ENCODE peak calls at places on chromosomes 12 and 14, in ten cellular contexts. B is C1 segment of cervical spinal cord, D is SK-N-SH, T is Right ventricle myocardium inferior, C is T-helper 17 cell, V is MCF 10A, A is EH, Z is endothelial cell, I is lower lobe of right lung, U is A549. W is an unnamed sample.

GRCh38 chr12:97306121-97306520 is 156.5 kb upstream of the RMST start:
- DNase-seq in V (no peak), Z (peak), D (no peak), T (no peak), U (no peak), A (no peak), I (no peak), C (no peak), B (no peak), W (no peak)

GRCh38 chr12:105474672-105475071 is 144.2 kb downstream of the C12orf75 start:
- DNase-seq in U (no peak), V (peak), Z (no peak), D (no peak), T (no peak), A (peak), B (no peak), C (no peak), I (no peak), W (peak)

GRCh38 chr12:132243596-132244289 is 85.6 kb downstream of the GALNT9 start:
- DNase-seq in A (no peak), C (no peak), Z (no peak), D (no peak), B (no peak), U (no peak), V (no peak), I (peak), T (peak), W (no peak)

GRCh38 chr12:124754949-124755800 is 108.5 kb downstream of the SCARB1 start:
- DNase-seq in T (peak), V (peak), B (peak), U (no peak), C (no peak), D (peak), I (peak), Z (no peak), A (peak), W (peak)

GRCh38 chr14:54617467-54617866 is 50.5 kb downstream of the SAMD4A start:
- DNase-seq in A (peak), Z (no peak), U (no peak), C (no peak), D (no peak), B (no peak), I (no peak), V (peak), T (no peak), W (no peak)

GRCh38 chr14:66624319-66624937 is 116.5 kb downstream of the GPHN start:
- DNase-seq in A (peak), V (peak), B (peak), T (no peak), Z (peak), C (no peak), U (peak), I (no peak), D (peak), W (peak)

GRCh38 chr12:3078086-3078820 is 1.1 kb downstream of the TSPAN9 start:
- DNase-seq in I (no peak), Z (no peak), C (no peak), T (no peak), A (no peak), V (peak), B (no peak), D (no peak), U (peak), W (no peak)

GRCh38 chr12:65427646-65428045 is 149.2 kb downstream of the MSRB3 start:
- DNase-seq in D (no peak), B (no peak), I (no peak), V (no peak), T (no peak), A (no peak), Z (no peak), U (no peak), C (no peak), W (no peak)

GRCh38 chr12:67916266-67916970 is 72.8 kb upstream of the IFNG-AS1 start:
- DNase-seq in I (no peak), B (no peak), V (no peak), A (peak), T (no peak), U (no peak), C (no peak), Z (no peak), D (no peak), W (no peak)

GRCh38 chr14:22420598-22421186 is 168.3 kb downstream of the DAD1 start:
- DNase-seq in Z (no peak), V (peak), A (peak), B (no peak), C (no peak), U (no peak), T (no peak), I (no peak), D (no peak), W (no peak)

GRCh38 chr12:131615316-131616053 is 95.4 kb upstream of the SFSWAP start:
- DNase-seq in Z (no peak), A (peak), T (no peak), C (no peak), B (no peak), V (no peak), I (no peak), D (no peak), U (no peak), W (no peak)

GRCh38 chr14:69773571-69774276 is 6.8 kb downstream of the SRSF5 start:
- DNase-seq in U (no peak), C (no peak), T (no peak), A (no peak), I (no peak), D (no peak), B (no peak), Z (no peak), V (no peak), W (no peak)

GRCh38 chr12:89454080-89454848 is 70.3 kb downstream of the GALNT4 start:
- DNase-seq in I (no peak), V (no peak), Z (peak), U (no peak), T (no peak), C (no peak), D (no peak), A (peak), B (no peak), W (no peak)

GRCh38 chr14:50397461-50398196 is 948 bp upstream of the CDKL1 start:
- DNase-seq in D (peak), T (no peak), V (peak), I (no peak), U (peak), B (no peak), Z (no peak), C (no peak), A (peak), W (no peak)

GRCh38 chr12:110733089-110733715 is 9.5 kb downstream of the PPP1CC start:
- DNase-seq in T (no peak), V (peak), B (no peak), Z (no peak), U (no peak), A (peak), D (no peak), C (no peak), I (no peak), W (no peak)

GRCh38 chr12:52687527-52688385 is 7.5 kb upstream of the KRT1 start:
- DNase-seq in V (peak), U (no peak), T (no peak), D (no peak), C (no peak), Z (no peak), I (no peak), B (no peak), A (no peak), W (no peak)

GRCh38 chr12:3265406-3265805 is 188.2 kb downstream of the TSPAN9 start:
- DNase-seq in V (no peak), D (no peak), B (no peak), A (no peak), I (no peak), T (peak), Z (no peak), U (no peak), C (no peak), W (no peak)

GRCh38 chr12:26425587-26426260 is 230.4 kb downstream of the SSPN start:
- DNase-seq in B (no peak), U (no peak), I (no peak), T (no peak), A (peak), Z (no peak), V (no peak), D (no peak), C (no peak), W (no peak)

GRCh38 chr12:227286-227915 is 13.4 kb upstream of the SLC6A12 start:
- DNase-seq in Z (no peak), A (no peak), I (no peak), V (no peak), D (no peak), C (no peak), B (no peak), T (no peak), U (no peak), W (no peak)

GRCh38 chr12:127761880-127762279 is 505.1 kb upstream of the TMEM132C start:
- DNase-seq in V (no peak), T (no peak), C (no peak), D (no peak), I (peak), B (no peak), Z (no peak), U (no peak), A (no peak), W (no peak)

GRCh38 chr12:114848661-114849060 is 164.7 kb upstream of the TBX3 start:
- DNase-seq in D (no peak), Z (no peak), A (peak), U (no peak), C (no peak), B (no peak), V (peak), I (no peak), T (no peak), W (no peak)

GRCh38 chr14:76917759-76918175 is 91.6 kb downstream of the LRRC74A start:
- DNase-seq in U (no peak), D (no peak), T (peak), C (no peak), B (no peak), A (peak), Z (no peak), I (peak), V (peak), W (no peak)

GRCh38 chr12:103816663-103817062 is 24.4 kb downstream of the NT5DC3 start:
- DNase-seq in U (no peak), T (no peak), B (no peak), A (no peak), V (no peak), I (no peak), C (no peak), D (no peak), Z (no peak), W (no peak)

GRCh38 chr12:42039146-42039545 is 105.5 kb downstream of the GXYLT1 start:
- DNase-seq in D (no peak), B (no peak), Z (no peak), A (peak), V (peak), T (no peak), I (no peak), U (no peak), C (no peak), W (peak)

GRCh38 chr12:30484658-30485057 is 211.0 kb downstream of the IPO8 start:
- DNase-seq in D (no peak), A (no peak), T (no peak), I (no peak), Z (no peak), B (no peak), U (no peak), V (no peak), C (no peak), W (no peak)